ENCODE peak calls at places on chromosomes 16 and 17, in five cellular contexts. Q is H7, N is NCI-H774, X is iris pigment epithelial cell, M is ascending aorta. K is an unnamed sample.

GRCh38 chr16:51402785-51403184 is 251.7 kb upstream of the SALL1 start:
- DNase-seq in M (no peak), N (no peak), Q (no peak), X (peak), K (no peak)

GRCh38 chr17:17493986-17494466 is 2.2 kb downstream of the RASD1 start:
- DNase-seq in N (no peak), M (no peak), X (no peak), Q (peak), K (no peak)

GRCh38 chr17:80804466-80804865 is 187.2 kb upstream of the CHMP6 start:
- DNase-seq in M (peak), X (no peak), Q (peak), N (no peak), K (no peak)

GRCh38 chr17:67441052-67441738 is 64.1 kb downstream of the PITPNC1 start:
- DNase-seq in X (peak), M (no peak), N (peak), Q (no peak), K (peak)

GRCh38 chr17:77565166-77565565 is 393.3 kb upstream of the TNRC6C start:
- DNase-seq in N (no peak), M (peak), Q (no peak), X (no peak), K (no peak)

GRCh38 chr16:1283996-1284592 is 25.3 kb upstream of the UBE2I start:
- DNase-seq in M (no peak), Q (peak), X (no peak), N (no peak), K (no peak)

GRCh38 chr17:4806420-4806769 is 557 bp upstream of the PLD2 start:
- DNase-seq in X (peak), M (no peak), Q (no peak), N (no peak), K (no peak)

GRCh38 chr17:53796642-53797041 is 26.1 kb upstream of the KIF2B start:
- DNase-seq in Q (no peak), M (no peak), X (no peak), N (no peak), K (no peak)

GRCh38 chr17:19365833-19366636 is 3.5 kb upstream of the B9D1 start:
- DNase-seq in Q (no peak), X (no peak), M (no peak), N (no peak), K (no peak)

GRCh38 chr17:66661411-66661843 is 173.5 kb upstream of the CACNG5 start:
- DNase-seq in M (no peak), X (peak), Q (no peak), N (peak), K (peak)

GRCh38 chr17:6639651-6640535 is 618 bp downstream of the KIAA0753 start:
- DNase-seq in M (no peak), N (no peak), X (peak), Q (peak), K (peak)

K was measured in GM10248.